ENCODE peak calls at places on chromosomes 16 and 17, in six cellular contexts. Q, A, K, Y, L and B are unnamed samples.

GRCh38 chr17:14307560-14308024 is 6.7 kb downstream of the HS3ST3B1 start:
- DNase-seq in Y (no peak), L (no peak), Q (no peak), A (no peak), K (no peak), B (no peak)

GRCh38 chr17:31310877-31311276 is 3.0 kb downstream of the EVI2B start:
- DNase-seq in A (no peak), Y (no peak), Q (no peak), L (no peak), K (no peak), B (no peak)

GRCh38 chr17:45809484-45809883 is 25.4 kb downstream of the CRHR1 start:
- DNase-seq in A (no peak), Q (no peak), L (no peak), Y (no peak), K (no peak), B (no peak)

GRCh38 chr17:56995776-56996175 is 17.8 kb downstream of the SCPEP1 start:
- DNase-seq in Y (no peak), K (no peak), Q (no peak), L (no peak), A (no peak), B (no peak)

GRCh38 chr17:65022751-65023421 is 33.7 kb downstream of the GNA13 start:
- DNase-seq in Y (no peak), K (no peak), Q (peak; percentile 97), A (no peak), L (no peak), B (no peak)

GRCh38 chr17:57632294-57632693 is 112.8 kb downstream of the CCDC182 start:
- DNase-seq in L (no peak), A (no peak), K (no peak), Q (no peak), Y (no peak), B (no peak)

GRCh38 chr16:70391881-70392481 is 45.3 kb downstream of the DDX19A start:
- DNase-seq in A (peak; percentile 92), K (no peak), L (peak; percentile 54), Q (peak; percentile 67), Y (peak; percentile 82), B (peak; percentile 33)

GRCh38 chr16:24538756-24539294 is 541 bp upstream of the RBBP6 start:
- DNase-seq in K (no peak), L (no peak), Y (no peak), Q (peak; percentile 63), A (peak; percentile 91), B (no peak)

GRCh38 chr16:17773698-17774101 is 302.9 kb upstream of the XYLT1 start:
- DNase-seq in A (peak; percentile 83), Y (no peak), L (no peak), K (no peak), Q (no peak), B (no peak)

GRCh38 chr16:19113577-19114358 is at the start of gene ITPRIPL2:
- DNase-seq in K (peak; percentile 87), Y (peak; percentile 96), Q (peak; percentile 87), A (peak; percentile 94), L (peak; percentile 94), B (peak; percentile 93)

GRCh38 chr16:73124665-73125064 is 76.7 kb upstream of the ZFHX3 start:
- DNase-seq in Y (no peak), K (no peak), Q (no peak), L (no peak), A (no peak), B (no peak)

GRCh38 chr16:31880322-31880979 is 6.8 kb downstream of the ZNF267 start:
- DNase-seq in A (no peak), K (no peak), L (no peak), Y (no peak), Q (peak; percentile 52), B (no peak)

GRCh38 chr16:57920215-57920890 is 50.6 kb downstream of the CNGB1 start:
- DNase-seq in Q (no peak), K (no peak), L (no peak), Y (no peak), A (no peak), B (no peak)

GRCh38 chr17:31726980-31727427 is 132.0 kb downstream of the COPRS start:
- DNase-seq in Y (no peak), K (no peak), Q (peak; percentile 65), A (no peak), L (no peak), B (no peak)

GRCh38 chr16:80735846-80736245 is 68.6 kb downstream of the CDYL2 start:
- DNase-seq in L (no peak), K (peak; percentile 61), Y (no peak), Q (no peak), A (no peak), B (no peak)

GRCh38 chr17:73514146-73514863 is 129.9 kb downstream of the SDK2 start:
- DNase-seq in K (no peak), Y (no peak), A (no peak), L (no peak), Q (no peak), B (no peak)

DNA sequence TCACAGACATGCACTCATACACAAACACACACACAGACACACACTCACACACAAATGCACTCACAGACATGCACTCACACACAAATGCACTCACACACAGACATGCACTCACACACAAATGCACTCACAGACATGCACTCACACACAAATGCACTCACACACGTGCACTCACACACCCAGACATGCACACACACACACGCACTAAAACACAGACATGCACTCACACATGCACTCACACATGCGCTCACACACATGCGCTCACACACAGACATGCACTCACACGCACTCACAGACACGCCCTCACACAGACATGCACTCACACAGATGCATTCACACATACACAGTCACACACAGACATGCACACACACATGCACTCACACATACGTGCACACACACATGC is 2.7 kb upstream of the ZNF469 start:
- DNase-seq in K (no peak), L (peak; percentile 2), Y (peak; percentile 64), A (no peak), Q (no peak), B (no peak)
- H3K4me1 ChIP-seq in K (peaks cover 4% of the 10 kb centered on the region), L (peaks cover 6% of the 10 kb centered on the region), Y (no peaks in the 10 kb centered on the region), A (peaks cover 6% of the 10 kb centered on the region), Q (peaks cover 6% of the 10 kb centered on the region), B (peaks cover 11% of the 10 kb centered on the region)

GRCh38 chr16:75235721-75236193 is 15.7 kb downstream of the BCAR1 start:
- DNase-seq in Y (no peak), Q (no peak), A (peak; percentile 54), L (no peak), K (no peak), B (no peak)

GRCh38 chr16:75234856-75235696 is 16.3 kb downstream of the CTRB1 start:
- DNase-seq in L (no peak), K (no peak), Q (no peak), Y (no peak), A (no peak), B (no peak)

GRCh38 chr16:75236736-75237397 is 14.6 kb downstream of the BCAR1 start:
- DNase-seq in L (no peak), Q (no peak), A (no peak), K (no peak), Y (no peak), B (no peak)

GRCh38 chr16:75237398-75238131 is 13.9 kb downstream of the BCAR1 start:
- DNase-seq in K (no peak), A (no peak), Y (no peak), Q (no peak), L (peak; percentile 29), B (no peak)

GRCh38 chr16:75236232-75236631 is 15.2 kb downstream of the BCAR1 start:
- DNase-seq in K (no peak), Y (no peak), L (no peak), Q (no peak), A (no peak), B (no peak)
- H3K4me1 ChIP-seq in K (peaks cover 38% of the 10 kb centered on the region), Y (no peaks in the 10 kb centered on the region), L (peaks cover 53% of the 10 kb centered on the region), Q (peaks cover 9% of the 10 kb centered on the region), A (peaks cover 18% of the 10 kb centered on the region), B (peaks cover 66% of the 10 kb centered on the region)

DNA sequence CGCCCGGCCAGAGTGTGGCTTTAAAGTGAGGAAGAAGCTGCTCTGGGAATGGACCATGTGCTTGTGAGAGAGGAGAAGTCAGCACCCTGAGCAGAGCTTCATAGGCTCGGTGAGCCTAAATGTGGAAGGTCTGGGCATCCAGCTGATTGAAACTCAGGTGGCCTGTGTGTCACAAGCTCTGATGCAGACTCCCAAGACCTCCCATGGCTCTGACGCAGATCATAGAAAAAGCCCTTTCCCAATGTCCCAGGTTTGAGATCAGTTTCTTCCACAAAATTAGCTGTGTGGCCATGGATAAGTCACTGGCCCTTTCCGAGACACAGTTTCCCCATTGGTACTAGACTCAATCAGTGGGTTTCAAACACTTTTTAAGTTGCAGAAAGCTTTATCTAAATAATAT is 180.0 kb upstream of the CCL2 start:
- DNase-seq in Q (no peak), A (no peak), K (no peak), L (no peak), Y (no peak), B (no peak)
- H3K4me1 ChIP-seq in Q (no peaks in the 10 kb centered on the region), A (no peaks in the 10 kb centered on the region), K (no peaks in the 10 kb centered on the region), L (no peaks in the 10 kb centered on the region), Y (no peaks in the 10 kb centered on the region), B (no peaks in the 10 kb centered on the region)

GRCh38 chr17:79022507-79022991 is 1.4 kb upstream of the C1QTNF1 start:
- DNase-seq in A (peak; percentile 81), Y (peak; percentile 89), K (peak; percentile 46), Q (no peak), L (peak; percentile 92), B (peak; percentile 81)

GRCh38 chr17:79023180-79023705 is 726 bp upstream of the C1QTNF1 start:
- DNase-seq in L (no peak), A (peak; percentile 53), Y (peak; percentile 79), Q (no peak), K (peak; percentile 22), B (no peak)

GRCh38 chr17:79024901-79025737 is 1.1 kb downstream of the C1QTNF1 start:
- DNase-seq in Q (peak; percentile 54), A (peak; percentile 78), K (peak; percentile 57), Y (peak; percentile 82), L (peak; percentile 89), B (peak; percentile 76)

GRCh38 chr17:79026345-79027273 is 2.6 kb downstream of the C1QTNF1 start:
- DNase-seq in A (peak; percentile 87), L (peak; percentile 82), Q (peak; percentile 95), K (peak; percentile 79), Y (peak; percentile 80), B (peak; percentile 63)

DNA sequence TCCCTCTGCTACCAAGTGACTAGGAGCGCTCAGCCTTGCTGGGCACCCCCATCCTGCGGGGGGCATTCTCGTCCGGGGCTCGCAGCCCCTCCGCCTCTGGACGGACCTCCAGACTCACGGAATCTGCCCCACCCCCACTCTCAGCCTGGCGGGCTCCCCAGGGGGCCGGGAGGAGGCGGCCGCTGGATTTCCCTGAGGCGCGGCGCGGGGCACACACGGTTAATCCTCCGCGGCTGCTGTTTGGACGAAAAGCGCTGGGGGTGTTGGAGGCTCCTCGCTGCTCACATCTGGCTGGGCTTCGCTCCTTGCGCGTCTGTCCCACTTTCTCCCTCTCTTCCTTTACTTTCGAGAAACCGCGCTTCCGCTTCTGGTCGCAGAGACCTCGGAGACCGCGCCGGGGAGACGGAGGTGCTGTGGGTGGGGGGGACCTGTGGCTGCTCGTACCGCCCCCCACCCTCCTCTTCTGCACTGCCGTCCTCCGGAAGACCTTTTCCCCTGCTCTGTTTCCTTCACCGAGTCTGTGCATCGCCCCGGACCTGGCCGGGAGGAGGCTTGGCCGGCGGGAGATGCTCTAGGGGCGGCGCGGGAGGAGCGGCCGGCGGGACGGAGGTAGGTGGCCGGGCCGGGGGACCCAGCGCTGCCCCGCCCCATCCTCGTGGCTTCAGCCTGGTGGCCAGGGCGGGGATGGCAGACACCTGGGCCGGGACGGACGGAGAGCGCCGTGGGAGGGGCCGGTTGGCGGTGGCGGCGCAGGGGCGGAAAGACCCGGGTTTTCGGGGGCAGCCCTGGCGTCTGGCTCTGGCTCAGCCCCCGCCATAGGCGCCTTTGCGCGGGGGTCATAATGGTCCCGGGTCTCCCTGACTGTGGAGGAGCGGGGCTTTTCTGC is at the start of gene C1QTNF1:
- DNase-seq in Y (peak; percentile 89), K (peak; percentile 76), Q (peak; percentile 75), A (peak; percentile 63), L (peak; percentile 76), B (peak; percentile 69)
- H3K4me1 ChIP-seq in Y (no peaks in the 10 kb centered on the region), K (peaks cover 66% of the 10 kb centered on the region), Q (peaks cover 57% of the 10 kb centered on the region), A (peaks cover 66% of the 10 kb centered on the region), L (peaks cover 85% of the 10 kb centered on the region), B (peaks cover 97% of the 10 kb centered on the region)